ENCODE peak calls at places on chromosome 14, in seven cellular contexts. One of them, this sample, is unnamed.

GRCh38 chr14:89276424-89276975 is 140.5 kb downstream of the FOXN3 start:
- DNase-seq in lower lobe of right lung: peak
- DNase-seq in esophagus muscularis mucosa: no peak
- DNase-seq in Peyer's patch: peak
- DNase-seq in left ventricle myocardium inferior: no peak
- DNase-seq in GM06990: peak
- DNase-seq in mucosa of descending colon: no peak
- DNase-seq in this sample: no peak

GRCh38 chr14:82759691-82760090 is 1226.0 kb upstream of the SEL1L start:
- DNase-seq in lower lobe of right lung: no peak
- DNase-seq in esophagus muscularis mucosa: no peak
- DNase-seq in Peyer's patch: no peak
- DNase-seq in left ventricle myocardium inferior: no peak
- DNase-seq in GM06990: no peak
- DNase-seq in mucosa of descending colon: no peak
- DNase-seq in this sample: no peak

GRCh38 chr14:103698380-103699260 is 16.6 kb downstream of the XRCC3 start:
- DNase-seq in lower lobe of right lung: peak
- DNase-seq in esophagus muscularis mucosa: no peak
- DNase-seq in Peyer's patch: peak
- DNase-seq in left ventricle myocardium inferior: peak
- DNase-seq in GM06990: no peak
- DNase-seq in mucosa of descending colon: peak
- DNase-seq in this sample: no peak

GRCh38 chr14:32230181-32230580 is 27.1 kb upstream of the RNU6-8 start:
- DNase-seq in lower lobe of right lung: no peak
- DNase-seq in esophagus muscularis mucosa: no peak
- DNase-seq in Peyer's patch: no peak
- DNase-seq in left ventricle myocardium inferior: no peak
- DNase-seq in GM06990: no peak
- DNase-seq in mucosa of descending colon: no peak
- DNase-seq in this sample: peak

GRCh38 chr14:105023791-105024480 is 3.1 kb upstream of the CDCA4 start:
- DNase-seq in lower lobe of right lung: no peak
- DNase-seq in esophagus muscularis mucosa: no peak
- DNase-seq in Peyer's patch: no peak
- DNase-seq in left ventricle myocardium inferior: no peak
- DNase-seq in GM06990: no peak
- DNase-seq in mucosa of descending colon: no peak
- DNase-seq in this sample: peak

GRCh38 chr14:70808402-70809237 is 693 bp downstream of the MAP3K9 start:
- DNase-seq in lower lobe of right lung: peak
- DNase-seq in esophagus muscularis mucosa: no peak
- DNase-seq in Peyer's patch: peak
- DNase-seq in left ventricle myocardium inferior: peak
- DNase-seq in GM06990: peak
- DNase-seq in mucosa of descending colon: peak
- DNase-seq in this sample: no peak

GRCh38 chr14:36505892-36506731 is 13.9 kb downstream of the NKX2-1 start:
- DNase-seq in lower lobe of right lung: peak
- DNase-seq in esophagus muscularis mucosa: no peak
- DNase-seq in Peyer's patch: no peak
- DNase-seq in left ventricle myocardium inferior: no peak
- DNase-seq in GM06990: no peak
- DNase-seq in mucosa of descending colon: no peak
- DNase-seq in this sample: no peak

GRCh38 chr14:59228416-59228815 is 39.9 kb downstream of the DAAM1 start:
- DNase-seq in lower lobe of right lung: no peak
- DNase-seq in esophagus muscularis mucosa: no peak
- DNase-seq in Peyer's patch: no peak
- DNase-seq in left ventricle myocardium inferior: no peak
- DNase-seq in GM06990: no peak
- DNase-seq in mucosa of descending colon: no peak
- DNase-seq in this sample: peak

GRCh38 chr14:84523746-84524145 is 1006.2 kb upstream of the FLRT2 start:
- DNase-seq in lower lobe of right lung: no peak
- DNase-seq in esophagus muscularis mucosa: no peak
- DNase-seq in Peyer's patch: no peak
- DNase-seq in left ventricle myocardium inferior: no peak
- DNase-seq in GM06990: no peak
- DNase-seq in mucosa of descending colon: no peak
- DNase-seq in this sample: no peak

GRCh38 chr14:92439551-92440344 is 73.8 kb upstream of the RIN3 start:
- DNase-seq in lower lobe of right lung: no peak
- DNase-seq in esophagus muscularis mucosa: no peak
- DNase-seq in Peyer's patch: peak
- DNase-seq in left ventricle myocardium inferior: peak
- DNase-seq in GM06990: peak
- DNase-seq in mucosa of descending colon: no peak
- DNase-seq in this sample: no peak

GRCh38 chr14:39383026-39383626 is 49.1 kb downstream of the FBXO33 start:
- DNase-seq in lower lobe of right lung: no peak
- DNase-seq in esophagus muscularis mucosa: no peak
- DNase-seq in Peyer's patch: no peak
- DNase-seq in left ventricle myocardium inferior: no peak
- DNase-seq in GM06990: peak
- DNase-seq in mucosa of descending colon: no peak
- DNase-seq in this sample: no peak

GRCh38 chr14:103136388-103137271 is 13.4 kb downstream of the TNFAIP2 start:
- DNase-seq in lower lobe of right lung: peak
- DNase-seq in esophagus muscularis mucosa: no peak
- DNase-seq in Peyer's patch: no peak
- DNase-seq in left ventricle myocardium inferior: no peak
- DNase-seq in GM06990: no peak
- DNase-seq in mucosa of descending colon: peak
- DNase-seq in this sample: peak

GRCh38 chr14:53190938-53191337 is 37.8 kb upstream of the DDHD1 start:
- DNase-seq in lower lobe of right lung: no peak
- DNase-seq in esophagus muscularis mucosa: no peak
- DNase-seq in Peyer's patch: no peak
- DNase-seq in left ventricle myocardium inferior: no peak
- DNase-seq in GM06990: peak
- DNase-seq in mucosa of descending colon: no peak
- DNase-seq in this sample: peak

GRCh38 chr14:52076334-52076733 is 7.5 kb upstream of the NID2 start:
- DNase-seq in lower lobe of right lung: no peak
- DNase-seq in esophagus muscularis mucosa: peak
- DNase-seq in Peyer's patch: no peak
- DNase-seq in left ventricle myocardium inferior: no peak
- DNase-seq in GM06990: no peak
- DNase-seq in mucosa of descending colon: no peak
- DNase-seq in this sample: peak

GRCh38 chr14:89690139-89690538 is 264.4 kb downstream of the EFCAB11 start:
- DNase-seq in lower lobe of right lung: no peak
- DNase-seq in esophagus muscularis mucosa: no peak
- DNase-seq in Peyer's patch: no peak
- DNase-seq in left ventricle myocardium inferior: no peak
- DNase-seq in GM06990: no peak
- DNase-seq in mucosa of descending colon: no peak
- DNase-seq in this sample: no peak

GRCh38 chr14:67187210-67187609 is 2.0 kb upstream of the GARIN2 start:
- DNase-seq in lower lobe of right lung: no peak
- DNase-seq in esophagus muscularis mucosa: no peak
- DNase-seq in Peyer's patch: no peak
- DNase-seq in left ventricle myocardium inferior: no peak
- DNase-seq in GM06990: no peak
- DNase-seq in mucosa of descending colon: no peak
- DNase-seq in this sample: peak

GRCh38 chr14:103541494-103541943 is 12.5 kb downstream of the TRMT61A start:
- DNase-seq in lower lobe of right lung: peak
- DNase-seq in esophagus muscularis mucosa: no peak
- DNase-seq in Peyer's patch: no peak
- DNase-seq in left ventricle myocardium inferior: no peak
- DNase-seq in GM06990: no peak
- DNase-seq in mucosa of descending colon: no peak
- DNase-seq in this sample: no peak

GRCh38 chr14:60346706-60347105 is 97.7 kb downstream of the PPM1A start:
- DNase-seq in lower lobe of right lung: no peak
- DNase-seq in esophagus muscularis mucosa: no peak
- DNase-seq in Peyer's patch: no peak
- DNase-seq in left ventricle myocardium inferior: no peak
- DNase-seq in GM06990: no peak
- DNase-seq in mucosa of descending colon: no peak
- DNase-seq in this sample: no peak
- TF ChIP-seq CTCF in lower lobe of right lung: no peak
- TF ChIP-seq CTCF in esophagus muscularis mucosa: no peak
- TF ChIP-seq CTCF in Peyer's patch: no peak
- TF ChIP-seq CTCF in left ventricle myocardium inferior: no peak
- TF ChIP-seq CTCF in GM06990: no peak
- TF ChIP-seq CTCF in mucosa of descending colon: no peak
- TF ChIP-seq CTCF in this sample: no peak

GRCh38 chr14:65594153-65594881 is 181.8 kb downstream of the FUT8 start:
- DNase-seq in lower lobe of right lung: peak
- DNase-seq in esophagus muscularis mucosa: no peak
- DNase-seq in Peyer's patch: no peak
- DNase-seq in left ventricle myocardium inferior: no peak
- DNase-seq in GM06990: no peak
- DNase-seq in mucosa of descending colon: peak
- DNase-seq in this sample: no peak
- H3K4me3 ChIP-seq in lower lobe of right lung: no peak
- H3K4me3 ChIP-seq in esophagus muscularis mucosa: no peak
- H3K4me3 ChIP-seq in Peyer's patch: no peak
- H3K4me3 ChIP-seq in left ventricle myocardium inferior: no peak
- H3K4me3 ChIP-seq in GM06990: no peak
- H3K4me3 ChIP-seq in mucosa of descending colon: no peak
- H3K4me3 ChIP-seq in this sample: no peak

GRCh38 chr14:50318031-50318626 is 6.0 kb downstream of the DMAC2L start:
- DNase-seq in lower lobe of right lung: no peak
- DNase-seq in esophagus muscularis mucosa: no peak
- DNase-seq in Peyer's patch: no peak
- DNase-seq in left ventricle myocardium inferior: no peak
- DNase-seq in GM06990: no peak
- DNase-seq in mucosa of descending colon: no peak
- DNase-seq in this sample: peak
- TF ChIP-seq CTCF in lower lobe of right lung: peak
- TF ChIP-seq CTCF in esophagus muscularis mucosa: peak
- TF ChIP-seq CTCF in Peyer's patch: peak
- TF ChIP-seq CTCF in left ventricle myocardium inferior: peak
- TF ChIP-seq CTCF in GM06990: peak
- TF ChIP-seq CTCF in mucosa of descending colon: peak
- TF ChIP-seq CTCF in this sample: peak

GRCh38 chr14:54882521-54882920 is 20.1 kb downstream of the GCH1 start:
- DNase-seq in lower lobe of right lung: no peak
- DNase-seq in esophagus muscularis mucosa: no peak
- DNase-seq in Peyer's patch: no peak
- DNase-seq in left ventricle myocardium inferior: no peak
- DNase-seq in GM06990: no peak
- DNase-seq in mucosa of descending colon: no peak
- DNase-seq in this sample: peak

GRCh38 chr14:54881761-54882401 is 20.7 kb downstream of the GCH1 start:
- DNase-seq in lower lobe of right lung: no peak
- DNase-seq in esophagus muscularis mucosa: peak
- DNase-seq in Peyer's patch: peak
- DNase-seq in left ventricle myocardium inferior: no peak
- DNase-seq in GM06990: peak
- DNase-seq in mucosa of descending colon: no peak
- DNase-seq in this sample: peak

GRCh38 chr14:54881235-54881760 is 21.3 kb downstream of the GCH1 start:
- DNase-seq in lower lobe of right lung: no peak
- DNase-seq in esophagus muscularis mucosa: peak
- DNase-seq in Peyer's patch: peak
- DNase-seq in left ventricle myocardium inferior: no peak
- DNase-seq in GM06990: peak
- DNase-seq in mucosa of descending colon: no peak
- DNase-seq in this sample: peak

GRCh38 chr14:54877703-54878021 is 25.0 kb downstream of the GCH1 start:
- DNase-seq in lower lobe of right lung: no peak
- DNase-seq in esophagus muscularis mucosa: peak
- DNase-seq in Peyer's patch: no peak
- DNase-seq in left ventricle myocardium inferior: no peak
- DNase-seq in GM06990: no peak
- DNase-seq in mucosa of descending colon: no peak
- DNase-seq in this sample: no peak

GRCh38 chr14:54877015-54877702 is 25.5 kb downstream of the GCH1 start:
- DNase-seq in lower lobe of right lung: no peak
- DNase-seq in esophagus muscularis mucosa: peak
- DNase-seq in Peyer's patch: no peak
- DNase-seq in left ventricle myocardium inferior: no peak
- DNase-seq in GM06990: no peak
- DNase-seq in mucosa of descending colon: no peak
- DNase-seq in this sample: peak
- H3K4me3 ChIP-seq in lower lobe of right lung: no peak
- H3K4me3 ChIP-seq in esophagus muscularis mucosa: no peak
- H3K4me3 ChIP-seq in Peyer's patch: no peak
- H3K4me3 ChIP-seq in left ventricle myocardium inferior: no peak
- H3K4me3 ChIP-seq in GM06990: no peak
- H3K4me3 ChIP-seq in mucosa of descending colon: no peak
- H3K4me3 ChIP-seq in this sample: no peak

GRCh38 chr14:22598099-22598895 is at the start of gene ABHD4:
- DNase-seq in lower lobe of right lung: peak
- DNase-seq in esophagus muscularis mucosa: peak
- DNase-seq in Peyer's patch: peak
- DNase-seq in left ventricle myocardium inferior: peak
- DNase-seq in GM06990: peak
- DNase-seq in mucosa of descending colon: peak
- DNase-seq in this sample: peak
- TF ChIP-seq CTCF in lower lobe of right lung: peak
- TF ChIP-seq CTCF in esophagus muscularis mucosa: no peak
- TF ChIP-seq CTCF in Peyer's patch: no peak
- TF ChIP-seq CTCF in left ventricle myocardium inferior: no peak
- TF ChIP-seq CTCF in GM06990: no peak
- TF ChIP-seq CTCF in mucosa of descending colon: no peak
- TF ChIP-seq CTCF in this sample: no peak

GRCh38 chr14:61280526-61281185 is 482 bp downstream of the TMEM30B start:
- DNase-seq in lower lobe of right lung: peak
- DNase-seq in esophagus muscularis mucosa: no peak
- DNase-seq in Peyer's patch: peak
- DNase-seq in left ventricle myocardium inferior: peak
- DNase-seq in GM06990: peak
- DNase-seq in mucosa of descending colon: peak
- DNase-seq in this sample: peak
- H3K4me3 ChIP-seq in lower lobe of right lung: peak
- H3K4me3 ChIP-seq in esophagus muscularis mucosa: peak
- H3K4me3 ChIP-seq in Peyer's patch: peak
- H3K4me3 ChIP-seq in left ventricle myocardium inferior: peak
- H3K4me3 ChIP-seq in GM06990: no peak
- H3K4me3 ChIP-seq in mucosa of descending colon: peak
- H3K4me3 ChIP-seq in this sample: peak

GRCh38 chr14:35034440-35034833 is 11.6 kb upstream of the FAM177A1 start:
- DNase-seq in lower lobe of right lung: no peak
- DNase-seq in esophagus muscularis mucosa: no peak
- DNase-seq in Peyer's patch: no peak
- DNase-seq in left ventricle myocardium inferior: no peak
- DNase-seq in GM06990: no peak
- DNase-seq in mucosa of descending colon: no peak
- DNase-seq in this sample: no peak
- TF ChIP-seq CTCF in lower lobe of right lung: no peak
- TF ChIP-seq CTCF in esophagus muscularis mucosa: no peak
- TF ChIP-seq CTCF in Peyer's patch: no peak
- TF ChIP-seq CTCF in left ventricle myocardium inferior: no peak
- TF ChIP-seq CTCF in GM06990: no peak
- TF ChIP-seq CTCF in mucosa of descending colon: no peak
- TF ChIP-seq CTCF in this sample: no peak